ENCODE peak calls at places on chromosomes 11 and 22, in eight cellular contexts. B is neural crest cell, H is GM12865, P is B cell, D is OCI-LY7, Z is pancreas, F is cardiac fibroblast, V is IMR-90. X is an unnamed sample.

GRCh38 chr11:46352063-46352841 is 5.0 kb downstream of the DGKZ start:
- DNase-seq in B (peak), P (no peak), F (peak), H (peak), D (peak), V (no peak), Z (peak), X (no peak)

GRCh38 chr11:34251640-34251980 is 106.2 kb downstream of the ABTB2 start:
- DNase-seq in F (peak), Z (no peak), H (no peak), B (no peak), D (no peak), P (no peak), V (peak), X (peak)

GRCh38 chr11:99244613-99245012 is 223.9 kb downstream of the CNTN5 start:
- DNase-seq in D (no peak), B (no peak), F (no peak), V (peak), P (no peak), Z (no peak), H (no peak), X (no peak)

GRCh38 chr11:62687508-62688396 is 1.6 kb downstream of the LRRN4CL start:
- DNase-seq in D (no peak), Z (no peak), H (no peak), V (no peak), F (no peak), B (no peak), P (no peak), X (no peak)

GRCh38 chr11:2213384-2213842 is 41.8 kb upstream of the TH start:
- DNase-seq in V (no peak), P (no peak), H (no peak), D (no peak), Z (no peak), B (no peak), F (no peak), X (no peak)

GRCh38 chr11:19380375-19380774 is 139.6 kb upstream of the E2F8 start:
- DNase-seq in P (no peak), F (peak), H (no peak), V (peak), B (no peak), D (no peak), Z (no peak), X (peak)

GRCh38 chr11:17812286-17813187 is 78.0 kb downstream of the KCNC1 start:
- DNase-seq in P (no peak), H (no peak), V (no peak), F (no peak), Z (no peak), B (no peak), D (no peak), X (no peak)

GRCh38 chr11:47373876-47374820 is 4.2 kb downstream of the SPI1 start:
- DNase-seq in F (peak), H (peak), P (peak), B (peak), D (peak), V (peak), Z (peak), X (peak)

GRCh38 chr11:76769645-76770586 is 13.2 kb upstream of the TSKU start:
- DNase-seq in B (no peak), Z (no peak), H (no peak), V (peak), P (no peak), D (no peak), F (no peak), X (peak)

GRCh38 chr11:75773595-75774353 is 5.2 kb downstream of the DGAT2 start:
- DNase-seq in P (peak), Z (peak), F (no peak), D (peak), V (no peak), B (no peak), H (peak), X (no peak)

DNA sequence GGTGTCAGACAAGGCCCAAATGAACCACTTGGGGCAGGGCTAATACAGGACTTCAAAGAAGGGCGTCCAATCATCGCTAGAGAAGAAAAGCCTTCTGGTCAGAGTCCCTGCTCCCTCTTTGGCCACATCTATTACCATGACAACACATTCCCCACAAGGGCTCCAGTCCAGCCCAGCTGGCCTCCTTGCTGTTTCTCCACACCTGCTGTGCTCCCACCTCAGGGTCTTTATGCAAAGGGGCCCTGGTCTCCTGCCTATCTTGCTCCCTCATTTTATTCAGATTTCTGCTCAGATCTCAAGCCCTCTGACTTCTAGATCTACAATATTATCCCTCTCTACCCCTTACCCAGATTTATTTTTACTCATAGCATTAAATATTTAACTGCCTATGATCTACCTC is 58.0 kb upstream of the KIRREL3 start:
- DNase-seq in V (no peak), B (no peak), F (no peak), H (no peak), P (no peak), Z (no peak), D (no peak), X (no peak)
- TF ChIP-seq CTCF in V (no peak), B (no peak), F (no peak), H (no peak), P (no peak), Z (no peak), D (no peak), X (no peak)

DNA sequence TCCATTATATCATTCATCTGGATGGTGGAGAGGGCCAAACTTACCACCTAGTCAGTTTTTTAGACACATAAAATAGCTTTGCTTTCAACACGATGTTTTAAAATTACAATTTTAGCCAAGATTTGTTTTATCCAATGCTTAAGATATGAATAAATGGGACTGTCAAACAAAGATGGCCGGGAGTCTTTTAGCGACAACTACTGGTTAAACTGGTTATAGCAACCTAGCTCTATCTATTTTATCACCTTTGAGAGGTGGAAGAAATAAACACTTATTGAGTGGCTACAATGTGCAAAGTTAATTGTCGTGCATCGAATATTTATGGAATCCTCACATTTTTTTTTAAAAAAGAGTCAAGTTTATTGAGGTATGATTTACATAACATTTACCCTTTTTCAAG is 279.8 kb downstream of the MIAT start:
- DNase-seq in B (no peak), P (no peak), V (no peak), F (no peak), Z (no peak), H (no peak), D (no peak), X (no peak)
- TF ChIP-seq CTCF in B (peak), P (no peak), V (no peak), F (peak), Z (no peak), H (no peak), D (peak), X (peak)

GRCh38 chr11:112012877-112013276 is 12.3 kb upstream of the DLAT start:
- DNase-seq in Z (no peak), H (no peak), F (peak), V (peak), B (no peak), D (no peak), P (no peak), X (no peak)
- TF ChIP-seq CTCF in Z (no peak), H (no peak), F (no peak), V (no peak), B (no peak), D (no peak), P (no peak), X (no peak)

DNA sequence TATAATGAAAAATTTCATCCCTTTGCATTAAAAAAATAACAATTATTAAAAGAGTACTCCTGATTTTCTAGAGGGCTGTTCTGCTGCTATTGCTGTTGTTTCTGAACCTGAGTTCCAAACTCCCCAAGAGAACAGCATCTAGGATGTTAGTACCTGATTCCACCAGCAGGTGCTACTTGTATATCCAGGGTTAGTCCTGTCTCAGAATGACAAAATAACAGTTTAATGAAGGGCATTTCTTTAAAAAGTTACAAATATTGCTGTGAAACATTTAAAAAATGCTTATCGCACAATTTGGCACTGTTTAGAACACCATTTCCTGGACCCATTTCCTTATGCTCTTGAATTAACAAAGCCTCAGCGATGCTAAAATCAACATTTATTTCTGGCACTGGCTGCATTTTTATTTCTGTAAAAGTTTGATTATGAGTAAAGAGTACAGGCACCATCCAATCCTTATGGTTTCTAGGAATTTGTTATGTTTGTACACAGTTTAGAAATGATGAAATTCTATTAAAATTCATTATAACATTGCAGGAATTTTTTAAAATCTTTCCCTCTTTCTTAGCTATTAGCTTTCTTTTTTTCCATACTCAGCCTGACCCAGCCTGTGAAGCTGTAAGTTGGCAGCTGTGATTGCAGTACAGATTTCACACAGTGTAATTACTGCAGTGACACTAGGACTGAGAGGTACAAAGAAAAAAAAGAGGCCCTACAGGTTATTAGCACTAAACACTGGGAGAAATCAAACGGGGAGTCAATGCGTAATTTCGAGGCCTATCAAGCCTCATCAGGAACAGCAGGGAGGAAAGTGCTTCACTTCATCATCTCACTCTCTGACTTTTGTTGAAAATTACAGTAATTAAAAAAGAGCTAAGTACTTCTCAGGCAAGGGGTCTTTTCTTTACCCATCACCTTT is 208.8 kb downstream of the DCDC1 start:
- DNase-seq in D (peak), F (no peak), H (peak), Z (no peak), P (no peak), B (no peak), V (no peak), X (no peak)
- TF ChIP-seq CTCF in D (peak), F (peak), H (peak), Z (no peak), P (peak), B (peak), V (no peak), X (peak)

GRCh38 chr11:131579932-131580387 is 209.5 kb downstream of the NTM start:
- DNase-seq in P (no peak), B (peak), F (peak), H (peak), V (peak), D (peak), Z (no peak), X (peak)
- TF ChIP-seq CTCF in P (no peak), B (peak), F (no peak), H (peak), V (peak), D (peak), Z (no peak), X (peak)

X was measured in HFFc6.